ENCODE peak calls at places on chromosome 1, in six cellular contexts. B is GM23338, V is hepatocyte, R is MM.1S, I is OCI-LY7, E is SK-N-SH. O is an unnamed sample.

GRCh38 chr1:44646711-44647110 is 27.6 kb downstream of the TMEM53 start:
- DNase-seq in B (no peak), V (no peak), R (no peak), I (no peak), E (no peak), O (no peak)

GRCh38 chr1:39151267-39151666 is 53.2 kb upstream of the MACF1 start:
- DNase-seq in B (no peak), V (no peak), R (peak), I (no peak), E (no peak), O (no peak)

GRCh38 chr1:247857069-247857985 is at the start of gene TRIM58:
- DNase-seq in B (peak), V (no peak), R (no peak), I (no peak), E (peak), O (peak)

GRCh38 chr1:153355445-153356071 is 2.1 kb upstream of the S100A9 start:
- DNase-seq in B (peak), V (peak), R (peak), I (peak), E (peak), O (peak)

GRCh38 chr1:147247656-147248238 is 5.3 kb downstream of the CHD1L start:
- DNase-seq in B (no peak), V (no peak), R (no peak), I (no peak), E (no peak), O (no peak)

GRCh38 chr1:167447521-167448136 is 70.7 kb downstream of the CD247 start:
- DNase-seq in B (peak), V (peak), R (peak), I (peak), E (no peak), O (peak)

GRCh38 chr1:175162955-175163354 is 29.6 kb downstream of the KIAA0040 start:
- DNase-seq in B (no peak), V (no peak), R (no peak), I (no peak), E (no peak), O (no peak)

GRCh38 chr1:64790965-64791487 is 46.2 kb downstream of the RAVER2 start:
- DNase-seq in B (no peak), V (no peak), R (no peak), I (no peak), E (no peak), O (no peak)

GRCh38 chr1:28950449-28950848 is 36.1 kb downstream of the EPB41 start:
- DNase-seq in B (no peak), V (no peak), R (no peak), I (no peak), E (peak), O (no peak)

GRCh38 chr1:2633401-2633935 is 652 bp upstream of the MMEL1 start:
- DNase-seq in B (no peak), V (no peak), R (no peak), I (no peak), E (no peak), O (no peak)

GRCh38 chr1:33181038-33181861 is 593 bp downstream of the TRIM62 start:
- DNase-seq in B (peak), V (peak), R (no peak), I (no peak), E (peak), O (peak)

GRCh38 chr1:12067900-12068821 is 5.1 kb downstream of the TNFRSF8 start:
- DNase-seq in B (peak), V (peak), R (no peak), I (no peak), E (no peak), O (no peak)

GRCh38 chr1:196372896-196373536 is 235.2 kb downstream of the KCNT2 start:
- DNase-seq in B (peak), V (peak), R (peak), I (peak), E (peak), O (peak)
- TF ChIP-seq CTCF in B (peak), V (peak), R (peak), I (peak), E (peak), O (peak)

DNA sequence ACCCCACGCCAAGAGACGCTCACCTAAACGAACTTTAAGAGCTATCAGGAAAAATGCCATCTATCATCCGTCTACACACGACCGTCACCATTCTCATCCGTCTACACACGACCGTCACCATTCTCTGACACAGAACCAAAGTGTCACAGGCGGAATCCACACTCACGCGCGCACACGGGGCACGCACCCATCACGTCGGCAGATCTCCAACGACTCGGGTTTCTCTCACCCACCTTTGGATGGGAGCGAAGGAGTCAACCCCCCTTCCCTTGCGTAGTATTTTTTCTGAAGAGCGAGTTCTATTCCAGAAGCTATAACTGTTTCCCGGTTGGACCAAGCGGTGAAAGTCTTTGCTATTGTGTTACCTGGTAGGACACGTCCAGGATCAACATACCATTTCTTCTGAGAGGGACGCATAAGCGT is 937 bp downstream of the DUSP10 start:
- DNase-seq in B (no peak), V (peak), R (no peak), I (peak), E (peak), O (peak)
- TF ChIP-seq EZH2phosphoT487 in B (no peak), V (no peak), R (no peak), I (no peak), E (no peak), O (no peak)

DNA sequence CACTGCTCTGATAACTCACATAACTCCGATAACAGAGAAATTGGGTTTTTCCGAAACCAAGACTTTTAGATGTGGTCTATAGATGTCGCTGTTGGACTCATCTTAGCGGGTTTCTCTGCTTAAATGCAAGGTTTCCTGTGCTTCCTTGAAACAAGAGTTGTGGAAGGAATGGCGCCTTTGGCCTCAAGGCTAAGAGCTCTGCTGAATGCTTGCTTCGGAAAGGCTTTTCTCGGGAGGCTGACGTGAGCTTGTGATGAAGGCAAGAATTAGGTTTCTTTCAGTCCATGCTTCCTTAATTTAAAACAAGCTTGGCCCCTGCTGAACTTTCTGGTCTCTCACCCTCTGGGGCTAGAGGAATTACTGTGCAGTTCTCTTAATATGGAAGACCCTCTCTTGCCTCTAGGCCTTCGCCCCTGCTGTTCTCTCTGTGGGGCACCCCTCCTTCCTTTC is 113.5 kb downstream of the MAP3K21 start:
- DNase-seq in B (peak), V (peak), R (peak), I (peak), E (peak), O (peak)
- TF ChIP-seq CTCF in B (peak), V (peak), R (peak), I (peak), E (peak), O (peak)

GRCh38 chr1:119537979-119538378 is 31.0 kb downstream of the HSD3B1 start:
- DNase-seq in B (no peak), V (no peak), R (no peak), I (no peak), E (no peak), O (no peak)

GRCh38 chr1:119535381-119535780 is 28.4 kb downstream of the HSD3B1 start:
- DNase-seq in B (no peak), V (no peak), R (no peak), I (no peak), E (no peak), O (no peak)

GRCh38 chr1:119531606-119532323 is 24.8 kb downstream of the HSD3B1 start:
- DNase-seq in B (no peak), V (no peak), R (no peak), I (no peak), E (no peak), O (peak)

DNA sequence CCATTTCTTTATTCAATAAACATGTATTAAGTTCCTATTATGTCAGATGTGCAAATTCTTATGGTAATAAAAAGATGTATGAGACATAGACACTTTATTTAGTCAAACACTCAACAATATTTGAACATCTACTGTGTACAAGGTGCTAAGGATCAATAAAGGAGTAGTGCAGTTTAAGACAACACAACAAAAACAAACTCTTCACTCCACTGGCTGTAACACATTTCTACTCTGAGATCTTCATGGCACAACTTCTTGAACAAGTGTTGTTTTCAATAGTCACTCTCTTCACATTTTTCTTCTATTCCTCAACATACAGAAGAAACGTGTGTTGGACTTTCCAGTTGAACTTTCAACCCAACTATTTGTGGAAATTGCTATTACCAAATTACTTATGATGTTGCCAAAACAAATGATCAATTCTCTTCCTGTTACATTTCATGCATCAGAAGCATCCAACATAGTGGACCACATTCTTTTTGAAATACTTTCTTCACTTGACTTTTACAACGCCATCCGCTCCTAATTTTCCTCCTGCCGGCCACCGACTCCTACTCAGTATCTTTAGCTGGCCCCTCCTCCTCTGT is 25.4 kb downstream of the HSD3B1 start:
- DNase-seq in B (no peak), V (no peak), R (no peak), I (no peak), E (no peak), O (no peak)
- TF ChIP-seq EZH2phosphoT487 in B (no peak), V (no peak), R (no peak), I (no peak), E (no peak), O (no peak)

GRCh38 chr1:155983191-155984023 is 5.1 kb upstream of the ARHGEF2 start:
- DNase-seq in B (peak), V (peak), R (peak), I (peak), E (no peak), O (peak)
- TF ChIP-seq CTCF in B (no peak), V (no peak), R (peak), I (peak), E (peak), O (peak)

DNA sequence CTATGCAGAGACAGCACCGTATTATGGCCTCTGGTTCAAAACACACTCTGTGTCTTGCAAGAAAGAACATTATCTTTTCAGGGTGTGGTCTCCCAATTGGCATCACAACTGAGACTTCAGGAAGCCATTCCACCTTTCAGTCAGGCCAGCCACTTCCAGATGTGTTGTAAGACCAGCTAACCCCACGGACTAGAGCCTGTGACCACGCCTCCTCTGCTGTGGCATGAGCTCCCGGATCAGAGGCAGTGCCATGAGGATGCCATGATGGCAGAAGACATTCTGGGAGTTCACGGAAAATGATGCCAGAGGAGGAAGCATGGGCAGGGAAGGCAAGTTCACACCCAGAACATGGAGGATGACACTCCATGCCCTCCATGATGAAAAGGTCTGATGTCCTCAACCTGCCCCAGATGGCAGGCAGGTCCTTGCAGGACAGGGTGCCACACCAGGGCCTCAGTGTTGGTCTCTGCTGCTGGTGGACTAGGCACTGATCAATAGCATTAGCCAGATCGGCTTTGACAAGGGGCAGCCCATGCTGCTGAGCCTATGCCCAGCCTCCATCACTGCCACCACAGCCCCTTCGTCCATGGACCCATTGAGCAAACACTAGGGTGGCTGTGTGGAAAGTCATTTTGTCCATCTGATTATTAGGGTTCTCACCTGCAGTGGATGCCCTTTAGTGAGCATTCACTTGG is 341.6 kb downstream of the MATN1 start:
- DNase-seq in B (no peak), V (no peak), R (no peak), I (no peak), E (no peak), O (no peak)
- TF ChIP-seq EZH2phosphoT487 in B (no peak), V (no peak), R (no peak), I (no peak), E (no peak), O (no peak)

GRCh38 chr1:155032886-155033285 is 695 bp downstream of the DCST2 start:
- DNase-seq in B (no peak), V (no peak), R (no peak), I (no peak), E (no peak), O (no peak)

GRCh38 chr1:155033524-155033923 is at the start of the genes DCST1 and DCST2:
- DNase-seq in B (no peak), V (no peak), R (no peak), I (no peak), E (no peak), O (no peak)

GRCh38 chr1:155037851-155038441 is 4.3 kb downstream of the DCST1 start:
- DNase-seq in B (no peak), V (no peak), R (no peak), I (no peak), E (no peak), O (no peak)

GRCh38 chr1:155037043-155037442 is 3.4 kb downstream of the DCST1 start:
- DNase-seq in B (no peak), V (no peak), R (no peak), I (no peak), E (no peak), O (no peak)

DNA sequence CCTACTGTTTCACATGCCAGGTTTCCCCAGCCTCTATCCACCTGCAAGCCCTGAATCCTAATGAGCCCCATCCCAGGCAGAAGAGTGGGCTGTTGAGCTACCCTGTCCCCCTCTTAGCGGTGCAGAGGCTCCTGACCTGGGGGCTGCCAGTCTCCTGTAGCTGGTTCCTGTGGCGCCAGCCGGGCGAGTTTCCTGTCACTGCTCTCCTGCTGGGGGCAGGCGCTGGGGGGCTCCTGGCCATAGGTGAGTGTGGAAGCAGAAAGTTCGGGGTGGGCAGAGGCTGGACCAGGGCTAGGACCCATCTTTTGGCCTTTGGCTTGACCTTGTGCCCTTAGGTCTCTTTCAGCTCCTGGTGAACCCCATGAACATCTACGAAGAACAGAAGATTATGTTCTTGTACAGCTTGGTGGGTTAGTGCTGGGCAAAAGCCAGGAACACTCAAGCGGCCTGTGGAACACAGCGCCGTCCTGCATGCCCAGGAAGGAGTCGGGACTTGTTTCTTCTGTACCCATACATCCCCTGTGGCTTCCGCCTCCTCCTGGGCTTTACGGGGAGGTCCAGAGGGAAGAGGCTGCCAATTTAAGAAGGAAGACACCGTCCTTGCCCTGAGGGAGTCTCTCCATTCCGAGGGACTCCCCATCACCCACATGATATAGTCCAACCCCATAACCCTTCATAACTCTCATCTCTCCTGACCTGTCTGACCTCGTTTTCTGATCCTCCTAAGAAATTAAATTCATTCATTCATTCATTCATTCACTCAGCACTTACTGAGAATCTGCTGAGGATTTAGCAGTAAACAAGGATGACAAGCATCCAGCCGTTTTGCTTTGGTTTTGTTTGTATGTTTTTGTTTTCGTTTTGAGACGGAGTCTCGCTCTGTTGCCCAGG is 939 bp downstream of the DCST1 start:
- DNase-seq in B (no peak), V (no peak), R (no peak), I (no peak), E (no peak), O (no peak)
- TF ChIP-seq CTCF in B (no peak), V (no peak), R (no peak), I (no peak), E (no peak), O (no peak)

GRCh38 chr1:107748529-107748928 is 216.5 kb downstream of the VAV3 start:
- DNase-seq in B (peak), V (peak), R (peak), I (peak), E (peak), O (peak)
- TF ChIP-seq EZH2phosphoT487 in B (no peak), V (no peak), R (no peak), I (no peak), E (no peak), O (no peak)

GRCh38 chr1:156813750-156814570 is 2.7 kb downstream of the SH2D2A start:
- DNase-seq in B (peak), V (peak), R (peak), I (peak), E (no peak), O (peak)

GRCh38 chr1:156814571-156815260 is 1.9 kb downstream of the SH2D2A start:
- DNase-seq in B (no peak), V (no peak), R (no peak), I (no peak), E (no peak), O (peak)

GRCh38 chr1:156815307-156815826 is 1.3 kb downstream of the SH2D2A start:
- DNase-seq in B (no peak), V (peak), R (no peak), I (no peak), E (peak), O (peak)

GRCh38 chr1:156815851-156816536 is 654 bp downstream of the SH2D2A start:
- DNase-seq in B (no peak), V (no peak), R (no peak), I (no peak), E (no peak), O (peak)

GRCh38 chr1:156816561-156817328 is at the start of gene SH2D2A:
- DNase-seq in B (no peak), V (no peak), R (peak), I (peak), E (no peak), O (peak)
- TF ChIP-seq CTCF in B (no peak), V (no peak), R (no peak), I (no peak), E (no peak), O (no peak)